ENCODE peak calls at places on chromosomes 4 and X, in six cellular contexts. H is K562, A is HepG2, M is GM12892, K is GM12878, O is H1. V is an unnamed sample.

GRCh38 chr4:151430737-151431457 is 21.9 kb downstream of the FHIP1A start:
- DNase-seq in H (no peak), K (no peak), A (no peak), O (no peak), M (no peak), V (no peak)

GRCh38 chr4:38612996-38613395 is 51.0 kb upstream of the KLF3 start:
- DNase-seq in K (no peak), A (no peak), H (no peak), O (no peak), M (no peak), V (no peak)

GRCh38 chrX:106752101-106752678 is 25.7 kb downstream of the RNF128 start:
- DNase-seq in K (no peak), H (no peak), M (no peak), A (no peak), O (no peak), V (no peak)

GRCh38 chr4:143482753-143483362 is 30.6 kb upstream of the SMARCA5 start:
- DNase-seq in O (no peak), H (no peak), K (no peak), M (no peak), A (peak; percentile 16), V (peak; percentile 12)

GRCh38 chrX:77510007-77510406 is 62.8 kb downstream of the FGF16 start:
- DNase-seq in A (no peak), M (no peak), O (no peak), K (no peak), H (no peak), V (no peak)

GRCh38 chr4:24736066-24736465 is 59.3 kb upstream of the SOD3 start:
- DNase-seq in K (no peak), A (no peak), M (no peak), H (no peak), O (no peak), V (no peak)

GRCh38 chr4:124525524-124525923 is 187.0 kb downstream of the ANKRD50 start:
- DNase-seq in O (no peak), H (no peak), A (no peak), M (no peak), K (no peak), V (no peak)

GRCh38 chr4:15737255-15737654 is 34.4 kb downstream of the BST1 start:
- DNase-seq in K (no peak), M (no peak), A (no peak), H (no peak), O (no peak), V (no peak)

GRCh38 chr4:93842512-93843252 is 14.1 kb downstream of the ATOH1 start:
- DNase-seq in H (no peak), A (peak; percentile 20), M (no peak), O (no peak), K (no peak), V (no peak)

GRCh38 chr4:73193155-73193554 is 65.4 kb downstream of the ANKRD17 start:
- DNase-seq in O (no peak), M (no peak), K (no peak), A (no peak), H (no peak), V (no peak)

GRCh38 chrX:67544871-67545771 is 1.3 kb downstream of the AR start:
- DNase-seq in M (no peak), H (no peak), O (no peak), K (no peak), A (no peak), V (no peak)

GRCh38 chr4:37685211-37685725 is 908 bp downstream of the RELL1 start:
- DNase-seq in M (no peak), A (no peak), H (no peak), O (no peak), K (no peak), V (no peak)

GRCh38 chrX:123993904-123994635 is 32.6 kb downstream of the STAG2 start:
- DNase-seq in M (no peak), O (no peak), H (no peak), K (no peak), A (no peak), V (no peak)

GRCh38 chrX:110614596-110614995 is 181.0 kb downstream of the CHRDL1 start:
- DNase-seq in K (no peak), O (no peak), M (no peak), H (no peak), A (no peak), V (no peak)

GRCh38 chr4:10571896-10572295 is 112.7 kb downstream of the CLNK start:
- DNase-seq in M (no peak), K (no peak), H (no peak), O (no peak), A (no peak), V (no peak)

GRCh38 chr4:38673109-38673978 is 9.3 kb downstream of the KLF3 start:
- DNase-seq in K (no peak), M (no peak), H (peak; percentile 77), O (no peak), A (peak; percentile 95), V (no peak)

GRCh38 chrX:44155126-44155525 is 181.9 kb upstream of the NDP start:
- DNase-seq in M (no peak), A (no peak), K (no peak), O (no peak), H (no peak), V (no peak)

GRCh38 chrX:129233791-129234190 is 289.5 kb downstream of the SMARCA1 start:
- DNase-seq in H (no peak), O (no peak), M (no peak), A (no peak), K (no peak), V (no peak)

GRCh38 chr4:147094228-147094627 is 148.6 kb upstream of the TTC29 start:
- DNase-seq in A (no peak), O (no peak), K (no peak), M (no peak), H (no peak), V (no peak)

GRCh38 chr4:184283659-184284335 is 66.1 kb upstream of the ENPP6 start:
- DNase-seq in O (no peak), H (no peak), K (no peak), M (no peak), A (no peak), V (no peak)

GRCh38 chr4:637536-637935 is 12.2 kb downstream of the PDE6B start:
- DNase-seq in K (no peak), A (no peak), M (no peak), H (no peak), O (no peak), V (no peak)

GRCh38 chr4:56937262-56937661 is 29.6 kb downstream of the REST start:
- DNase-seq in A (no peak), O (no peak), M (no peak), H (no peak), K (no peak), V (no peak)

GRCh38 chr4:146311238-146311970 is 97.1 kb downstream of the REELD1 start:
- DNase-seq in M (no peak), H (no peak), K (no peak), A (no peak), O (no peak), V (no peak)

GRCh38 chrX:1452497-1453389 is at the start of gene ASMTL:
- DNase-seq in M (peak; percentile 88), A (peak; percentile 93), H (peak; percentile 92), K (peak; percentile 91), O (peak; percentile 100), V (peak; percentile 91)
- TF ChIP-seq POLR2A in M (peak; percentile 98), A (no peak), H (peak; percentile 83), K (peak; percentile 98), O (peak; percentile 91), V (peak; percentile 95)

DNA sequence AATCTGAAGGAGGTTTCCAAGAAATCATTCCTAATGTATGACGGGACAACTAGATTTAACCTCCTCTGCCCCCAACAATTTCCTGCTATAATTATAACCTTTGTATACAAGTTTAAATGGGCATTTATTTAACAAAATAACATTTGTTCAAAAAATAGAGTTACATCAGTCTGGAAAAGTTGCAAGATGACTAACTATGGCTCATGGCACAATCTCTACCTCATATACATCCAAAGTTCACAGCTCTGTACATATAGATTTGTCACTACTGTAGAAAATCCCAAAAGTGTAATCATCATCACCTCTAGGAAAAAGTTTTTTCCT is 3.8 kb upstream of the RPS6KA3 start:
- DNase-seq in M (no peak), H (no peak), A (peak; percentile 61), K (no peak), O (no peak), V (no peak)
- TF ChIP-seq TAF1 in M (no peak), H (no peak), A (no peak), K (no peak), O (no peak), V (no peak)

DNA sequence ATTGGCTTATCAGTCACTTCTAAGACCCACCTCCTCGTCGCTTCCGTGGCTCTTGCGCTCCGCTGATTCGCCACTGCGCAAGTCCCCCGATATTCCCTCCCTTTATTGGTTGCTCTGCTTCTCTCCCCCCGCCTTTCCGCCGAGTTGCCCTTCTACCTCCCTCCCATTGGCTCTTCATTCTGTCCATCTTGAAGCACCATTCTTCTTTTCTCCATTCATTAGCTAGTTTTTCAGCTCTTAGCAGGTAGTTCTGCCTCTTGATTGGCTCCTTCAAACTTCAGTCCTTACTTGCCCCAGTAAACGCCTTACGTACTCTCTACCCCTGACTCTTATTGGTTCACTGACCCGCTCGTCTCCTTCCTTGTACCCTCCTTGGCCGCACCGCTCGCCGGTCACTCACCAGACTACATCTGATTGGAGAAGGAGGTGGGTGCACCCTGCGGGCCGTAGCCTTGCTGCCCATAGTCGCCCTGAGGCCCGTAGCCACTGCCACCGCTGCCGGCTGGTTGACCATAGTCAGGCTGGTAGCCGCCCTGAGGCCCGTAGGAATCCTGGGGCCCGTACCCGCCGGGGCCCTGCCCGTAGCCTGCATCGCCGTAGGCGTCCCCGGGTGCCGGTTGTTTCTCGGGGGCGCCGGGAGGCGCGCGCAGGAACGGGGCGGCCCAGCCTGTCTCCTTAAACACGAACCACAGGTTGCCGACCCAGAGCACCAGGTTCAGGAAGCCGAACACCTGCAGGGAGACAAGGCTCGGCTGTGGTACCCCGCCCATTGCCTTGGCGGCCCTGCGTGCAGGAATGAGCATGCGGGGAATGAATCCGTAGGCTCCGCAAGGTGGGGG is 5.1 kb upstream of the PRICKLE3 start:
- DNase-seq in K (peak; percentile 99), A (peak; percentile 98), H (peak; percentile 85), M (peak; percentile 68), O (peak; percentile 97), V (peak; percentile 66)
- TF ChIP-seq POLR2A in K (peak; percentile 86), A (no peak), H (peak; percentile 80), M (peak; percentile 61), O (peak; percentile 77), V (peak; percentile 40)

GRCh38 chrX:45845142-45845541 is 644.5 kb upstream of the DIPK2B start:
- DNase-seq in M (no peak), H (no peak), O (no peak), K (no peak), A (no peak), V (no peak)

GRCh38 chrX:45846328-45846727 is 645.7 kb upstream of the DIPK2B start:
- DNase-seq in O (no peak), M (no peak), A (no peak), K (no peak), H (no peak), V (no peak)

GRCh38 chrX:45842207-45842900 is 641.7 kb upstream of the DIPK2B start:
- DNase-seq in A (no peak), O (no peak), K (no peak), H (no peak), M (no peak), V (no peak)

GRCh38 chrX:45842916-45843315 is 642.2 kb upstream of the DIPK2B start:
- DNase-seq in K (no peak), H (no peak), M (no peak), A (no peak), O (no peak), V (no peak)

DNA sequence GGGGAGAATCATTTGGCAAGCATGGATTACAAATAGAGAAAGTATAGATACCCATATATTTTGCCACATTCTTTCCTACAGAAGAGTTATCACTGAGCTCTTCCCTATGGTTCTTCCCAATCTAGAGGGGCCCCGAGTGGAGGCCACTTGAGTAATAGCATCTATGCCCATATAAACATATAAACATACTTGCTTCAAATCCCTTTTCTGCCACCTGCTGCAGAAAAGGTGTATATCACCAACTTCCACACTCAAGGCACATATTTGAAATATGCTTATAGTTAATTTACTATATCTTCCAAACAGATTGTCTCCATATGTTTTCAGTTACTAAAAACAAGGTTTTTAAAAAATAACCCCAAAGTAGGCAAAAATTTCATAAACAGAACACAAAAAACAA is 642.8 kb upstream of the DIPK2B start:
- DNase-seq in K (no peak), O (no peak), A (no peak), M (no peak), H (no peak), V (no peak)
- TF ChIP-seq TAF1 in K (no peak), O (no peak), A (no peak), M (no peak), H (no peak), V (no peak)

V was measured in GM12891.